ENCODE peak calls at places on chromosomes 6 and 20, in nine cellular contexts. H is natural killer cell; J is iPS-NIHi11; I is HS-5; D is fibroblast of gingiva; B is foreskin fibroblast; A is endothelial cell of umbilical vein; P is AML-193; M is stimulated activated CD4-positive, alpha-beta T cell treated with anti-CD3 and anti-CD28 coated beads, Interleukin-1b, Interleukin-23, amount 100 ng/mL, for 24 hours. U is an unnamed sample.
A peak's percentile ranks its signal among the peaks of the same experiment; 100 is the strongest.

GRCh38 chr20:32495949-32496348 is 89.2 kb downstream of the NOL4L start:
- DNase-seq in I (no peak), J (no peak), B (no peak), A (no peak), M (no peak), P (no peak), D (no peak), H (no peak), U (no peak)

GRCh38 chr20:51767867-51768758 is at the start of gene ATP9A:
- DNase-seq in D (peak; percentile 28), P (no peak), J (peak; percentile 72), I (no peak), H (no peak), B (peak; percentile 61), M (no peak), A (no peak), U (peak; percentile 78)

GRCh38 chr6:97473979-97474378 is 191.0 kb upstream of the MMS22L start:
- DNase-seq in M (no peak), D (no peak), A (no peak), I (no peak), H (no peak), B (no peak), P (no peak), J (no peak), U (no peak)

GRCh38 chr6:131631625-131632284 is 3.7 kb upstream of the MED23 start:
- DNase-seq in H (no peak), P (no peak), J (no peak), I (no peak), D (no peak), A (no peak), B (no peak), M (no peak), U (no peak)

GRCh38 chr6:150079604-150080003 is 10.7 kb upstream of the ULBP3 start:
- DNase-seq in I (no peak), D (no peak), B (no peak), M (no peak), A (no peak), H (no peak), J (peak; percentile 43), P (no peak), U (no peak)

GRCh38 chr6:143328885-143329284 is 121.6 kb downstream of the ADAT2 start:
- DNase-seq in B (peak; percentile 48), A (peak; percentile 19), P (no peak), M (no peak), H (no peak), I (no peak), J (no peak), D (no peak), U (no peak)

GRCh38 chr6:165146456-165146855 is 162.9 kb downstream of the C6orf118 start:
- DNase-seq in M (no peak), D (no peak), I (no peak), A (no peak), P (no peak), H (no peak), J (no peak), B (no peak), U (no peak)

GRCh38 chr6:34580707-34581560 is 24.8 kb upstream of the SPDEF start:
- DNase-seq in P (no peak), B (no peak), A (no peak), H (no peak), D (no peak), M (no peak), I (no peak), J (no peak), U (no peak)

GRCh38 chr20:22559711-22560305 is 24.6 kb downstream of the FOXA2 start:
- DNase-seq in P (no peak), J (no peak), A (no peak), H (no peak), I (no peak), B (no peak), D (no peak), M (no peak), U (no peak)

GRCh38 chr6:14765753-14766152 is 480.1 kb upstream of the JARID2 start:
- DNase-seq in B (no peak), J (no peak), A (no peak), M (no peak), I (no peak), H (no peak), D (no peak), P (peak; percentile 74), U (no peak)

GRCh38 chr6:20028562-20028961 is 183.7 kb downstream of the MBOAT1 start:
- DNase-seq in I (no peak), A (no peak), B (no peak), P (no peak), M (no peak), J (no peak), H (no peak), D (no peak), U (no peak)

GRCh38 chr6:4804095-4804494 is 27.9 kb downstream of the CDYL start:
- DNase-seq in M (no peak), I (no peak), A (no peak), B (peak; percentile 72), J (peak; percentile 27), D (no peak), H (no peak), P (no peak), U (peak; percentile 51)

GRCh38 chr6:4788482-4788881 is 12.3 kb downstream of the CDYL start:
- DNase-seq in H (no peak), M (no peak), J (no peak), B (no peak), A (no peak), I (no peak), D (no peak), P (no peak), U (no peak)

GRCh38 chr6:108287373-108287772 is 7.5 kb upstream of the AFG1L start:
- DNase-seq in M (no peak), B (no peak), I (no peak), J (no peak), H (no peak), P (no peak), A (no peak), D (no peak), U (no peak)

GRCh38 chr6:13479206-13479797 is 8.1 kb downstream of the GFOD1 start:
- DNase-seq in A (no peak), P (peak; percentile 59), B (no peak), H (no peak), D (no peak), J (no peak), I (no peak), M (no peak), U (no peak)

GRCh38 chr6:106870824-106871300 is 103.7 kb downstream of the CD24 start:
- DNase-seq in D (no peak), B (no peak), M (no peak), I (peak; percentile 9), A (no peak), P (no peak), J (no peak), H (no peak), U (no peak)

GRCh38 chr6:110053395-110054240 is 75.5 kb downstream of the GPR6 start:
- DNase-seq in B (peak; percentile 79), M (no peak), I (peak; percentile 26), P (peak; percentile 53), A (peak; percentile 44), H (no peak), D (peak; percentile 55), J (peak; percentile 74), U (peak; percentile 78)

GRCh38 chr6:38673397-38674165 is 29.4 kb downstream of the GLO1 start:
- DNase-seq in D (no peak), J (no peak), B (no peak), A (peak; percentile 71), I (no peak), H (no peak), P (no peak), M (peak; percentile 13), U (no peak)

GRCh38 chr6:6004147-6004995 is 2.4 kb downstream of the NRN1 start:
- DNase-seq in H (no peak), A (peak; percentile 61), M (no peak), I (no peak), B (no peak), J (no peak), P (no peak), D (no peak), U (peak; percentile 17)

GRCh38 chr6:122947355-122947754 is 48.7 kb upstream of the CLVS2 start:
- DNase-seq in P (no peak), M (no peak), J (peak; percentile 69), B (no peak), I (peak; percentile 2), H (no peak), D (no peak), A (peak; percentile 2), U (no peak)

GRCh38 chr6:84442241-84442640 is 214.8 kb upstream of the CEP162 start:
- DNase-seq in A (no peak), M (no peak), P (no peak), J (no peak), H (no peak), B (peak; percentile 61), I (no peak), D (peak; percentile 40), U (no peak)

GRCh38 chr6:10174056-10174455 is 240.8 kb downstream of the TFAP2A start:
- DNase-seq in B (no peak), J (no peak), H (no peak), M (no peak), A (no peak), I (no peak), P (no peak), D (no peak), U (no peak)

GRCh38 chr6:170443151-170443662 is 109.9 kb downstream of the PSMB1 start:
- DNase-seq in H (no peak), D (no peak), P (no peak), J (peak; percentile 60), B (no peak), M (no peak), I (no peak), A (no peak), U (no peak)

GRCh38 chr6:14943116-14943515 is 302.8 kb upstream of the JARID2 start:
- DNase-seq in P (no peak), H (no peak), I (no peak), B (no peak), J (no peak), D (no peak), A (no peak), M (no peak), U (no peak)

GRCh38 chr6:44058617-44059358 is 68.5 kb downstream of the MRPL14 start:
- DNase-seq in M (no peak), I (peak; percentile 96), D (peak; percentile 99), A (peak; percentile 95), P (no peak), H (peak; percentile 43), J (no peak), B (peak; percentile 99), U (peak; percentile 95)

GRCh38 chr6:114064862-114065261 is 93.9 kb upstream of the HDAC2 start:
- DNase-seq in A (no peak), P (no peak), J (no peak), B (no peak), H (no peak), D (no peak), I (no peak), M (no peak), U (no peak)